ENCODE peak calls at places on chromosomes 2 and 18, in eight cellular contexts. H, M, Z, R, F, P, N and T are unnamed samples.

GRCh38 chr2:32806857-32807256 is 139.9 kb upstream of the LTBP1 start:
- DNase-seq in M (no peak), N (no peak), F (no peak), R (no peak), H (no peak), Z (no peak), P (no peak), T (no peak)

GRCh38 chr18:41466436-41467160 is 488.4 kb upstream of the PIK3C3 start:
- DNase-seq in P (no peak), Z (no peak), H (no peak), N (no peak), F (no peak), M (no peak), R (no peak), T (no peak)

GRCh38 chr2:225472161-225472560 is 72.7 kb downstream of the NYAP2 start:
- DNase-seq in R (no peak), H (no peak), F (no peak), N (no peak), Z (no peak), P (no peak), M (no peak), T (no peak)

GRCh38 chr2:149329470-149330126 is 789 bp upstream of the LYPD6 start:
- DNase-seq in N (no peak), Z (peak; percentile 42), P (peak; percentile 80), F (no peak), R (peak; percentile 70), H (peak; percentile 77), M (peak; percentile 57), T (peak; percentile 57)

GRCh38 chr2:70717431-70718038 is 50.5 kb downstream of the ADD2 start:
- DNase-seq in H (no peak), N (no peak), F (no peak), P (no peak), M (no peak), R (no peak), Z (no peak), T (no peak)

GRCh38 chr2:117979911-117980341 is 33.9 kb downstream of the CCDC93 start:
- DNase-seq in F (no peak), H (no peak), N (no peak), P (no peak), M (no peak), Z (no peak), R (peak; percentile 12), T (no peak)

GRCh38 chr2:161676902-161677496 is 52.8 kb downstream of the SLC4A10 start:
- DNase-seq in M (no peak), Z (no peak), P (no peak), N (no peak), F (no peak), H (no peak), R (no peak), T (no peak)

GRCh38 chr2:10303634-10304378 is 1.1 kb downstream of the HPCAL1 start:
- DNase-seq in H (peak; percentile 67), M (peak; percentile 38), Z (peak; percentile 49), R (peak; percentile 47), F (peak; percentile 28), P (peak; percentile 77), N (no peak), T (peak; percentile 72)

GRCh38 chr2:172438741-172439508 is 11.5 kb downstream of the ITGA6 start:
- DNase-seq in H (no peak), M (no peak), R (no peak), Z (no peak), F (no peak), P (peak; percentile 72), N (no peak), T (no peak)

GRCh38 chr2:219944861-219945260 is 317.4 kb downstream of the SLC4A3 start:
- DNase-seq in F (no peak), P (no peak), R (no peak), N (no peak), H (no peak), M (no peak), Z (no peak), T (no peak)

GRCh38 chr18:48540329-48541025 is 1.6 kb downstream of the CTIF start:
- DNase-seq in P (peak; percentile 89), F (peak; percentile 16), R (peak; percentile 74), M (no peak), Z (peak; percentile 65), H (peak; percentile 57), N (no peak), T (peak; percentile 49)

GRCh38 chr2:140555701-140556100 is 1575.1 kb downstream of the LRP1B start:
- DNase-seq in M (no peak), P (no peak), N (no peak), F (no peak), R (no peak), H (no peak), Z (no peak), T (no peak)

GRCh38 chr18:61001138-61001537 is 332.1 kb upstream of the CDH20 start:
- DNase-seq in N (no peak), M (no peak), R (no peak), F (no peak), H (no peak), Z (peak; percentile 6), P (no peak), T (no peak)